ENCODE peak calls at places on chromosome 15, in seven cellular contexts. T is HCT116, X is H1, L is SK-N-SH, K is K562, V is HepG2, Y is GM12878. P is an unnamed sample.

GRCh38 chr15:36844453-36845094 is 255.8 kb downstream of the MEIS2 start:
- DNase-seq in T (no peak), X (no peak), L (no peak), K (no peak), V (peak), Y (no peak), P (no peak)

GRCh38 chr15:82165948-82166376 is 96.6 kb downstream of the EFL1 start:
- DNase-seq in T (no peak), X (no peak), L (peak), K (no peak), V (no peak), Y (peak), P (no peak)

GRCh38 chr15:58307313-58307961 is 124.4 kb upstream of the LIPC start:
- DNase-seq in T (no peak), X (no peak), L (peak), K (no peak), V (no peak), Y (no peak), P (no peak)

GRCh38 chr15:32867313-32867626 is 149.5 kb downstream of the GREM1 start:
- DNase-seq in T (peak), X (no peak), L (no peak), K (no peak), V (no peak), Y (no peak), P (no peak)

GRCh38 chr15:101176625-101177024 is 75.2 kb downstream of the CHSY1 start:
- DNase-seq in T (no peak), X (no peak), L (no peak), K (no peak), V (peak), Y (no peak), P (no peak)

GRCh38 chr15:38558714-38559059 is 5.9 kb downstream of the RASGRP1 start:
- DNase-seq in T (no peak), X (no peak), L (peak), K (no peak), V (no peak), Y (no peak), P (no peak)

GRCh38 chr15:50107591-50108408 is 11.2 kb downstream of the ATP8B4 start:
- DNase-seq in T (no peak), X (no peak), L (no peak), K (no peak), V (no peak), Y (peak), P (no peak)

GRCh38 chr15:67105065-67105951 is 39.9 kb downstream of the SMAD3 start:
- DNase-seq in T (peak), X (no peak), L (no peak), K (no peak), V (peak), Y (no peak), P (no peak)

GRCh38 chr15:98446093-98446492 is 202.2 kb upstream of the IGF1R start:
- DNase-seq in T (no peak), X (no peak), L (no peak), K (no peak), V (no peak), Y (no peak), P (no peak)

GRCh38 chr15:86691091-86691490 is 611.4 kb downstream of the AGBL1 start:
- DNase-seq in T (no peak), X (no peak), L (no peak), K (no peak), V (no peak), Y (no peak), P (no peak)

GRCh38 chr15:29059871-29060640 is 174.3 kb downstream of the APBA2 start:
- DNase-seq in T (no peak), X (no peak), L (no peak), K (no peak), V (no peak), Y (no peak), P (no peak)

GRCh38 chr15:99976811-99977271 is 243.6 kb upstream of the LYSMD4 start:
- DNase-seq in T (no peak), X (no peak), L (no peak), K (no peak), V (no peak), Y (no peak), P (no peak)

GRCh38 chr15:91445701-91446100 is 345.6 kb downstream of the SV2B start:
- DNase-seq in T (no peak), X (no peak), L (peak), K (no peak), V (no peak), Y (no peak), P (peak)

GRCh38 chr15:77139312-77139711 is 68.4 kb upstream of the TSPAN3 start:
- DNase-seq in T (no peak), X (no peak), L (no peak), K (no peak), V (no peak), Y (no peak), P (no peak)

GRCh38 chr15:88636039-88636438 is 2.8 kb upstream of the ISG20 start:
- DNase-seq in T (peak), X (no peak), L (no peak), K (no peak), V (no peak), Y (no peak), P (peak)

GRCh38 chr15:98900382-98900781 is 107.2 kb downstream of the PGPEP1L start:
- DNase-seq in T (no peak), X (no peak), L (no peak), K (no peak), V (no peak), Y (no peak), P (no peak)

GRCh38 chr15:60128000-60128376 is 123.9 kb downstream of the FOXB1 start:
- DNase-seq in T (no peak), X (no peak), L (no peak), K (no peak), V (no peak), Y (no peak), P (no peak)

GRCh38 chr15:90192961-90193786 is 8.0 kb upstream of the SEMA4B start:
- DNase-seq in T (no peak), X (no peak), L (no peak), K (no peak), V (no peak), Y (no peak), P (no peak)

GRCh38 chr15:62977952-62978811 is 64.4 kb upstream of the TPM1 start:
- DNase-seq in T (no peak), X (no peak), L (no peak), K (no peak), V (no peak), Y (no peak), P (no peak)

GRCh38 chr15:60137711-60138396 is 133.7 kb downstream of the FOXB1 start:
- DNase-seq in T (no peak), X (no peak), L (no peak), K (no peak), V (no peak), Y (no peak), P (no peak)

GRCh38 chr15:43511012-43511885 is 6.2 kb upstream of the MAP1A start:
- DNase-seq in T (peak), X (no peak), L (peak), K (no peak), V (peak), Y (no peak), P (no peak)
- TF ChIP-seq JUND in T (no peak), X (no peak), L (no peak), K (peak), V (no peak), Y (no peak), P (no peak)

GRCh38 chr15:47384316-47384715 is 333.0 kb upstream of the SEMA6D start:
- DNase-seq in T (no peak), X (peak), L (no peak), K (no peak), V (no peak), Y (no peak), P (no peak)
- TF ChIP-seq JUND in T (no peak), X (no peak), L (no peak), K (no peak), V (no peak), Y (no peak), P (no peak)

DNA sequence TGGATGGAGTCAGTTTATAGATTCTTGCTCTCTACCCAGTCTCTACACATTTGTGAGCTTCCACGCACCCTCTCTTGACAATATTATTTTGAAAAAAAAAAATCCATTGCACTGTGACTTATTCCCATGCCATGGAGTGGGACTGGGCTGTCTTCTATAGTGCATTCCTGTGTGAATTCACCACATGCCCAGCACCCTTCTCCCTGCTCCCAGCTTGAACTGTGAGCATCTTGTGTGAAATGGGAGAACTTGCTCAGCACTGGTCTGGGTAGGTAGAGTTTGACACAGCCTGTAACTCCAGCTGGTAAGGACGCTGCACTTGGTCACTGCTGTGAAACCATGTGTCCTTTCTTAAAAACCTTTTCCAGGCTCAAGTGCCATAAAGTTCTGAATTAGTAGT is 91.9 kb downstream of the ARNT2 start:
- DNase-seq in T (no peak), X (no peak), L (no peak), K (no peak), V (no peak), Y (no peak), P (no peak)
- TF ChIP-seq JUND in T (no peak), X (no peak), L (no peak), K (no peak), V (no peak), Y (no peak), P (no peak)

GRCh38 chr15:92928351-92928750 is 28.2 kb downstream of the CHD2 start:
- DNase-seq in T (no peak), X (no peak), L (no peak), K (no peak), V (no peak), Y (no peak), P (no peak)

GRCh38 chr15:92929002-92929401 is 28.9 kb downstream of the CHD2 start:
- DNase-seq in T (no peak), X (no peak), L (no peak), K (no peak), V (no peak), Y (no peak), P (no peak)

GRCh38 chr15:92932946-92933649 is 33.0 kb downstream of the CHD2 start:
- DNase-seq in T (no peak), X (no peak), L (no peak), K (no peak), V (peak), Y (no peak), P (no peak)

GRCh38 chr15:92930061-92930460 is 29.9 kb downstream of the CHD2 start:
- DNase-seq in T (no peak), X (no peak), L (no peak), K (no peak), V (no peak), Y (no peak), P (no peak)

GRCh38 chr15:92930776-92931175 is 30.7 kb downstream of the CHD2 start:
- DNase-seq in T (no peak), X (no peak), L (no peak), K (no peak), V (no peak), Y (no peak), P (no peak)
- TF ChIP-seq JUND in T (no peak), X (no peak), L (peak), K (no peak), V (no peak), Y (no peak), P (no peak)

GRCh38 chr15:73983211-73983727 is 8.8 kb downstream of the STOML1 start:
- DNase-seq in T (peak), X (no peak), L (peak), K (no peak), V (no peak), Y (no peak), P (no peak)

GRCh38 chr15:73983773-73984172 is 8.3 kb downstream of the STOML1 start:
- DNase-seq in T (no peak), X (no peak), L (no peak), K (no peak), V (no peak), Y (no peak), P (no peak)

GRCh38 chr15:73981761-73982222 is 10.3 kb downstream of the STOML1 start:
- DNase-seq in T (no peak), X (no peak), L (no peak), K (no peak), V (no peak), Y (no peak), P (no peak)

GRCh38 chr15:73984208-73984979 is 7.7 kb downstream of the STOML1 start:
- DNase-seq in T (no peak), X (no peak), L (no peak), K (no peak), V (no peak), Y (no peak), P (no peak)

DNA sequence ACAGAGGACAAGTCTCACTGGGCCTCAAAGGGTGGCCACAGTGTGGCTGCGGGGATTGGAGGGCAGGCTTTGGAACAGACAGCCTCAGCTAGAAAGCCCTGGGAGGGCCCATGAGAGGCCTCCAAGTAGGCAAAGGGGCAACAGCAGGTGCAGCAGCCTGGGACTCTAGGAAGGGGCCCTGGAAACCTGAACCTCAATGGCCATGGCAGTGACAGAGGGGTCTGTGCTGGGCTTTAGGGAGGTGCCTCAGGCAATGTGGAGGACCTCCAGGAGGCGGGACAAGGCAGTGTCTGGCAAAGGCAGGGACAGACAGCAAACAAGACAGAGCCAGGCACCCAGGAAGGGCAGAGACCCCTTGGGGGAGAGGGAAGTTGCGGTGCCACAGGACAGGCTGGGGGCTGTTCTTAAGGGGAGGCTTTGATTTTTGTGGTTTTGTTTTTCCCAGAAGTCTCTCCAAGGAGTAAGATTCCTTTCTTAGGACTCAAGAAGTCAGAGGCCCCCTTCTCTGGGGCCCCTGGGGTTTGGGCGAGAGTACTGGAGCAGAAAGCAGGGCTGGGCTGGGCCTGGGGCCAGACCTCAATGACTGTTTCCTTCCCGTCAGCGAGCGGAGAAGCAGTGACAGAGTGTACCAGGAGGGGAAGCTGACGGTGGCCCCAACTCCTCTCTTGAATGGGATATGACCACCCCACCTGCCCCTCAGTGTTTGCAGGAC is 9.7 kb downstream of the STOML1 start:
- DNase-seq in T (no peak), X (no peak), L (no peak), K (no peak), V (no peak), Y (no peak), P (no peak)
- TF ChIP-seq JUND in T (no peak), X (no peak), L (peak), K (no peak), V (no peak), Y (no peak), P (no peak)

DNA sequence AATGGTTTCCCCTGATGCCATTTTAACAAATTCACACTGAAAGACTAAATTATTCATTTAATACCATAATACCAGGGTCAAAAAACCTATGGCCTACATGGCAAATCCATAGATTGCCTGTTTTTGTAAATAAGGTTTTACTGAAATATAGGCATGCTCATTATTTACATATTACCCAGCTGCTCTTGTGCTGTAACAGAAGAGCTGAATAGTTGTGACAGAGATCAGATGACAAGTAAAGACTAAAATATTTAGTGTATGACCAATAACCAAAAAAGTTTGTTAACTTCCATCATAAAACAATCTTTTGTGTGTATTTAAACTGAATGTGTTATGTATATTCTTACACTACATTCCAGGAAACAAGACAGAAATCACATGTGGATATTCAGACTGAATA is 60.2 kb downstream of the DENND4A start:
- DNase-seq in T (no peak), X (no peak), L (no peak), K (no peak), V (no peak), Y (no peak), P (no peak)
- TF ChIP-seq JUND in T (no peak), X (no peak), L (no peak), K (no peak), V (no peak), Y (no peak), P (no peak)

DNA sequence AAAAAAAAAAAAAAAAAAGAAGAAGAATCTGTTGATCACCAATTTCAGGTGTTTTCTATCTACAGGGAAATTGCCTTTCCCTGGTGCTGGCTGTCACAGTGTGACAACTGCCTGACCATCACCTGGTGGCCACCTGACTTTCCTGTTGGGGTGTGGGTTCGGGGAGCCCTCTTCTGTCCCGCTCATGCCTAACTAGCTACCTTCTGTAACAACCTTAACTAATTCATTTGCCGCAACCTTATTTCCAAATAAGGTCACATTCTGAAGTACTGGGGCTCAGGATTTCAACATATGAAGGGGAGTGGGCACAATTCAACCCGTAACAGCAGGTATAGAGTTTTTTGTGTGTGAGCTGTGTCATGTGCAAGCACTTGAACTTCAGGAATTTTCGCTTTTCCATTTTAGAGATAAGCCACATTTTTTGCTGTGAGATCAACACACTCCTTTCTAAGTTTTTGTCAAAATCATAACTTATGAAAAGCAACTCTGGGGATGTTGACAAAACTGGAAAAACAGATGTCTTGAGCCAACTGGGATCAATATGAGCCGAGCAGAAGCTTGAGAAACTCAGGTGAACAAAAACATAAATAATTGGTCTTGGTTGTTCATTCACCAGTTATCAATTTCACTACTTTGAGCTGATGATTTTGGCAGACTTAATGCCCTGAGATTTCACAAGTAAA is 242.0 kb upstream of the RGMA start:
- DNase-seq in T (no peak), X (no peak), L (no peak), K (no peak), V (no peak), Y (no peak), P (no peak)
- TF ChIP-seq JUND in T (no peak), X (no peak), L (no peak), K (no peak), V (no peak), Y (no peak), P (no peak)

DNA sequence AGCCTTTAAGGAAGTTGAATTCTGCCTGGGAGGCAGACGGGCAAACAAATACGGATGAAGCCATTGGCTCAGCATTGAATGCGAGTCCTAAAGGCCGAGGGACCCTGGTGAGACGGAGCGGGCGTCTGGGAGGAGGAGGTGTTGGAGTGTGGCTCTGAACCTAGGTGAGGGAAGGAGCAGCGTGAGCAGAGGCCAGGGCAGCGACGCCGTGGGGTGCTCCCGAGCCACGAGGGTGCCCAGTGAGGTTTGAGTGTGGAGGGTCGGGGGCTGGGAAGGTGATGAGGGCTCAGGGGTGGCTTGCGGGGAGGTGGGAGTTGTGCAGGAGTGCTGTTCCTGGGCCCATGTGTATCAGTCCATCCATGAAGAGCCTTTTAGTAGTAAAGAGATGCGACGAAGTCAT is 17.0 kb downstream of the CORO2B start:
- DNase-seq in T (no peak), X (no peak), L (no peak), K (no peak), V (no peak), Y (no peak), P (no peak)
- TF ChIP-seq JUND in T (no peak), X (no peak), L (no peak), K (no peak), V (no peak), Y (no peak), P (no peak)

DNA sequence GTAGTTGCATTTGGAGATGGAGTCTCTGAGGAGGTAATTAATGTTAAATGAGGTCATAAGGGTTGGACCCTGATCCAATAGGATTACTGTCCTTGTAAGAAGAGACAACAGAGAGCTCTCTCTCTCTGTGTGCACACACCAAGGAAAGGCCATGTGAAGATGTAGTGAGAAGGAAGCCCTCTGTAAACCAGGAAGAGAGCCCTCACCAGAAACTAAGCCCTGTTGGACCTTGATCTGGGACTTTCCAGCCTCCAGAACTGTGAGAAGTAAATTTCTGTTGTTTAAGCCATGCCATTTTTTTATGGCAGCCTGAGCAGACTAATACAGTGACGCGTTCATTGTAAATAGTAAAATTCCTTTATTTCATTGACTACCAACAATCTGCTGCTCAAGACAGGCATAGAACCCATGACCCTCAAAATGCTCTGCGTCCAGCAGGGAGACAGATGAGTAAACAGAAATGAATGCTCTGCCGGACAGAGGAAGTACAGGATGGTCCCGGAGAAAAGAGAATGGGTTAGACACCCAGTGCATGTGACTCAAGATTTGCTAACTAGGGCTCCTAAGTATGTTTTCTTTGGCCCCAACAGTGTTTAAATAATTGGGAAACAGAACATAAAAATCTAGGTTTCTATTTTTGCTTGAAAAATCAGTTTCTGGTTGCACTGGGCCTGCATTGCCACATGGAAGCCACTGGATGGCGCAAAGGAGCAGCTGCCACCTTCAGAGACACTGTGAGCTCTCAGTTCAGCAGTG is 37.9 kb upstream of the TNFAIP8L3 start:
- DNase-seq in T (peak), X (no peak), L (peak), K (peak), V (peak), Y (no peak), P (no peak)
- TF ChIP-seq JUND in T (no peak), X (no peak), L (no peak), K (no peak), V (no peak), Y (no peak), P (no peak)